ENCODE peak calls at places on chromosomes 4 and X, in ten cellular contexts. X, A, H, D, F, L, K, Y, E and J are unnamed samples.
A peak's percentile ranks its signal among the peaks of the same experiment; 100 is the strongest.

GRCh38 chrX:141760761-141761160 is 62.2 kb upstream of the SPANXD start:
- DNase-seq in Y (no peak), X (no peak), K (no peak), L (no peak), H (no peak), D (no peak), F (no peak), E (no peak), A (peak; percentile 64), J (no peak)

GRCh38 chr4:8851321-8852117 is 20.1 kb downstream of the HMX1 start:
- DNase-seq in D (no peak), X (no peak), Y (no peak), H (no peak), K (no peak), A (no peak), F (no peak), E (no peak), L (no peak), J (no peak)

GRCh38 chr4:53688186-53688790 is 97.0 kb upstream of the LNX1 start:
- DNase-seq in X (no peak), F (peak; percentile 3), L (no peak), D (no peak), K (no peak), A (peak; percentile 91), E (peak; percentile 35), H (no peak), Y (no peak), J (peak; percentile 99)

GRCh38 chr4:5755161-5755560 is 44.2 kb downstream of the EVC start:
- DNase-seq in D (no peak), E (no peak), A (no peak), K (no peak), F (no peak), H (no peak), X (no peak), L (no peak), Y (no peak), J (no peak)

GRCh38 chr4:53185853-53186590 is 179.8 kb downstream of the SCFD2 start:
- DNase-seq in L (no peak), E (no peak), A (no peak), Y (no peak), X (no peak), K (no peak), D (no peak), H (no peak), F (no peak), J (no peak)

GRCh38 chr4:13921805-13922204 is 294.3 kb upstream of the BOD1L1 start:
- DNase-seq in K (no peak), A (no peak), E (no peak), Y (no peak), X (no peak), L (no peak), D (no peak), F (no peak), H (no peak), J (no peak)

GRCh38 chrX:110036162-110037033 is 33.5 kb downstream of the TMEM164 start:
- DNase-seq in F (no peak), D (no peak), X (no peak), H (no peak), A (no peak), E (no peak), Y (no peak), K (no peak), L (no peak), J (no peak)

GRCh38 chrX:124518888-124519287 is 172.5 kb downstream of the SH2D1A start:
- DNase-seq in K (no peak), E (no peak), X (no peak), H (no peak), D (no peak), F (no peak), Y (no peak), A (peak; percentile 17), L (no peak), J (no peak)

GRCh38 chrX:9888953-9889470 is 78.1 kb upstream of the CLDN34 start:
- DNase-seq in D (no peak), X (no peak), F (no peak), E (no peak), K (no peak), Y (no peak), L (no peak), A (no peak), H (no peak), J (no peak)

GRCh38 chr4:72376901-72377300 is 192.1 kb downstream of the ADAMTS3 start:
- DNase-seq in Y (no peak), F (no peak), L (no peak), X (no peak), E (no peak), D (no peak), K (no peak), A (no peak), H (no peak), J (no peak)

GRCh38 chr4:26719954-26720552 is 136.2 kb downstream of the TBC1D19 start:
- DNase-seq in H (no peak), Y (no peak), L (no peak), E (peak; percentile 32), F (peak; percentile 14), D (peak; percentile 1), X (peak; percentile 8), K (peak; percentile 33), A (no peak), J (no peak)

GRCh38 chrX:118780509-118780908 is 43.1 kb upstream of the ZCCHC12 start:
- DNase-seq in L (no peak), A (no peak), Y (no peak), E (no peak), D (no peak), F (no peak), X (no peak), H (no peak), K (no peak), J (no peak)

GRCh38 chr4:19969492-19969891 is 282.2 kb upstream of the SLIT2 start:
- DNase-seq in A (no peak), L (no peak), H (no peak), X (no peak), K (no peak), Y (no peak), D (no peak), F (no peak), E (no peak), J (no peak)

GRCh38 chr4:108270466-108271450 is 102.0 kb upstream of the LEF1 start:
- DNase-seq in A (peak; percentile 9), D (no peak), H (no peak), Y (no peak), F (no peak), L (no peak), X (no peak), K (no peak), E (no peak), J (peak; percentile 1)

GRCh38 chr4:69708211-69708610 is 52.2 kb downstream of the SULT1B1 start:
- DNase-seq in E (no peak), K (no peak), A (no peak), Y (no peak), X (no peak), D (no peak), L (no peak), H (no peak), F (no peak), J (no peak)

GRCh38 chrX:130079824-130080406 is 30.4 kb downstream of the ELF4 start:
- DNase-seq in L (no peak), K (peak; percentile 66), E (peak; percentile 69), Y (peak; percentile 57), H (no peak), F (peak; percentile 92), A (peak; percentile 28), D (peak; percentile 40), X (peak; percentile 26), J (peak; percentile 19)

GRCh38 chrX:101450951-101451350 is 34.3 kb upstream of the ARMCX4 start:
- DNase-seq in L (no peak), F (no peak), H (no peak), X (no peak), A (no peak), K (no peak), E (no peak), D (no peak), Y (no peak), J (no peak)

GRCh38 chr4:156829194-156829593 is 142.4 kb downstream of the PDGFC start:
- DNase-seq in F (no peak), X (no peak), D (no peak), A (peak; percentile 55), K (no peak), H (no peak), Y (no peak), L (no peak), E (no peak), J (no peak)

GRCh38 chr4:119692001-119692400 is 63.4 kb upstream of the PDE5A start:
- DNase-seq in L (no peak), X (no peak), D (no peak), E (no peak), A (no peak), K (no peak), H (no peak), Y (no peak), F (no peak), J (no peak)